ENCODE peak calls at places on chromosomes 16 and 17, in six cellular contexts. One of them, this sample, is unnamed. For H3K4me1, the result is how much of the 10 kb centered on the place peaks cover.

GRCh38 chr17:75739801-75740200 is 18.5 kb downstream of the ITGB4 start:
- DNase-seq in A549: no peak
- DNase-seq in upper lobe of left lung: peak
- DNase-seq in stomach: no peak
- DNase-seq in H1: no peak
- DNase-seq in transverse colon: no peak
- DNase-seq in this sample: no peak

GRCh38 chr16:47728229-47728628 is 267.1 kb downstream of the PHKB start:
- DNase-seq in A549: no peak
- DNase-seq in upper lobe of left lung: no peak
- DNase-seq in stomach: no peak
- DNase-seq in H1: no peak
- DNase-seq in transverse colon: no peak
- DNase-seq in this sample: no peak

GRCh38 chr17:59328534-59329095 is 2.8 kb upstream of the YPEL2 start:
- DNase-seq in A549: no peak
- DNase-seq in upper lobe of left lung: no peak
- DNase-seq in stomach: no peak
- DNase-seq in H1: no peak
- DNase-seq in transverse colon: no peak
- DNase-seq in this sample: no peak

GRCh38 chr16:22634913-22635312 is 124.2 kb downstream of the NPIPB5 start:
- DNase-seq in A549: no peak
- DNase-seq in upper lobe of left lung: no peak
- DNase-seq in stomach: no peak
- DNase-seq in H1: peak
- DNase-seq in transverse colon: no peak
- DNase-seq in this sample: no peak

GRCh38 chr17:66865151-66865550 is 30.2 kb downstream of the CACNG5 start:
- DNase-seq in A549: no peak
- DNase-seq in upper lobe of left lung: no peak
- DNase-seq in stomach: no peak
- DNase-seq in H1: no peak
- DNase-seq in transverse colon: no peak
- DNase-seq in this sample: no peak

GRCh38 chr17:58335779-58336455 is 7.3 kb upstream of the TSPOAP1 start:
- DNase-seq in A549: no peak
- DNase-seq in upper lobe of left lung: no peak
- DNase-seq in stomach: peak
- DNase-seq in H1: no peak
- DNase-seq in transverse colon: peak
- DNase-seq in this sample: no peak

GRCh38 chr17:46020023-46020735 is 21.1 kb downstream of the STH start:
- DNase-seq in A549: no peak
- DNase-seq in upper lobe of left lung: no peak
- DNase-seq in stomach: no peak
- DNase-seq in H1: no peak
- DNase-seq in transverse colon: peak
- DNase-seq in this sample: no peak

GRCh38 chr16:68147438-68147837 is 62.3 kb downstream of the NFATC3 start:
- DNase-seq in A549: no peak
- DNase-seq in upper lobe of left lung: no peak
- DNase-seq in stomach: no peak
- DNase-seq in H1: no peak
- DNase-seq in transverse colon: no peak
- DNase-seq in this sample: no peak

GRCh38 chr17:58271532-58271931 is 9.2 kb downstream of the MPO start:
- DNase-seq in A549: no peak
- DNase-seq in upper lobe of left lung: peak
- DNase-seq in stomach: no peak
- DNase-seq in H1: no peak
- DNase-seq in transverse colon: no peak
- DNase-seq in this sample: no peak

GRCh38 chr16:71504901-71505300 is 15.8 kb upstream of the ZNF19 start:
- DNase-seq in A549: no peak
- DNase-seq in upper lobe of left lung: no peak
- DNase-seq in stomach: no peak
- DNase-seq in H1: no peak
- DNase-seq in transverse colon: no peak
- DNase-seq in this sample: no peak

GRCh38 chr17:71741836-71742235 is 379.0 kb upstream of the SOX9 start:
- DNase-seq in A549: no peak
- DNase-seq in upper lobe of left lung: no peak
- DNase-seq in stomach: no peak
- DNase-seq in H1: no peak
- DNase-seq in transverse colon: no peak
- DNase-seq in this sample: no peak

GRCh38 chr16:89357055-89357454 is 133.3 kb downstream of the ANKRD11 start:
- DNase-seq in A549: no peak
- DNase-seq in upper lobe of left lung: no peak
- DNase-seq in stomach: no peak
- DNase-seq in H1: no peak
- DNase-seq in transverse colon: no peak
- DNase-seq in this sample: no peak

GRCh38 chr16:85995591-85996461 is 96.9 kb downstream of the IRF8 start:
- DNase-seq in A549: no peak
- DNase-seq in upper lobe of left lung: no peak
- DNase-seq in stomach: peak
- DNase-seq in H1: no peak
- DNase-seq in transverse colon: no peak
- DNase-seq in this sample: no peak

GRCh38 chr17:11986179-11986938 is 10.9 kb downstream of the ZNF18 start:
- DNase-seq in A549: no peak
- DNase-seq in upper lobe of left lung: no peak
- DNase-seq in stomach: no peak
- DNase-seq in H1: no peak
- DNase-seq in transverse colon: no peak
- DNase-seq in this sample: peak

GRCh38 chr17:1188812-1189211 is 9.0 kb upstream of the ABR start:
- DNase-seq in A549: no peak
- DNase-seq in upper lobe of left lung: no peak
- DNase-seq in stomach: peak
- DNase-seq in H1: no peak
- DNase-seq in transverse colon: peak
- DNase-seq in this sample: peak

GRCh38 chr16:31242197-31242596 is 17.6 kb upstream of the ITGAM start:
- DNase-seq in A549: no peak
- DNase-seq in upper lobe of left lung: no peak
- DNase-seq in stomach: no peak
- DNase-seq in H1: no peak
- DNase-seq in transverse colon: no peak
- DNase-seq in this sample: peak

GRCh38 chr17:60390223-60390622 is 1.7 kb downstream of the USP32 start:
- DNase-seq in A549: no peak
- DNase-seq in upper lobe of left lung: no peak
- DNase-seq in stomach: no peak
- DNase-seq in H1: no peak
- DNase-seq in transverse colon: no peak
- DNase-seq in this sample: no peak

GRCh38 chr17:50707296-50708049 is at the start of gene ANKRD40:
- DNase-seq in A549: peak
- DNase-seq in upper lobe of left lung: peak
- DNase-seq in stomach: peak
- DNase-seq in H1: no peak
- DNase-seq in transverse colon: peak
- DNase-seq in this sample: peak

GRCh38 chr16:59067207-59067606 is 333.1 kb upstream of the GOT2 start:
- DNase-seq in A549: no peak
- DNase-seq in upper lobe of left lung: no peak
- DNase-seq in stomach: no peak
- DNase-seq in H1: no peak
- DNase-seq in transverse colon: peak
- DNase-seq in this sample: no peak

GRCh38 chr17:65183736-65184135 is 46.6 kb downstream of the RGS9 start:
- DNase-seq in A549: peak
- DNase-seq in upper lobe of left lung: no peak
- DNase-seq in stomach: no peak
- DNase-seq in H1: peak
- DNase-seq in transverse colon: no peak
- DNase-seq in this sample: no peak

GRCh38 chr17:63491976-63492575 is 15.2 kb downstream of the ACE start:
- DNase-seq in A549: no peak
- DNase-seq in upper lobe of left lung: no peak
- DNase-seq in stomach: no peak
- DNase-seq in H1: no peak
- DNase-seq in transverse colon: no peak
- DNase-seq in this sample: no peak

GRCh38 chr17:17423656-17424055 is 53.1 kb upstream of the MED9 start:
- DNase-seq in A549: no peak
- DNase-seq in upper lobe of left lung: no peak
- DNase-seq in stomach: no peak
- DNase-seq in H1: no peak
- DNase-seq in transverse colon: no peak
- DNase-seq in this sample: no peak

GRCh38 chr17:80755650-80756405 is 211.2 kb downstream of the RPTOR start:
- DNase-seq in A549: no peak
- DNase-seq in upper lobe of left lung: no peak
- DNase-seq in stomach: no peak
- DNase-seq in H1: no peak
- DNase-seq in transverse colon: no peak
- DNase-seq in this sample: no peak

GRCh38 chr16:66474750-66475199 is 47.7 kb downstream of the BEAN1 start:
- DNase-seq in A549: no peak
- DNase-seq in upper lobe of left lung: no peak
- DNase-seq in stomach: no peak
- DNase-seq in H1: no peak
- DNase-seq in transverse colon: peak
- DNase-seq in this sample: no peak

GRCh38 chr16:81810361-81810760 is 31.3 kb downstream of the PLCG2 start:
- DNase-seq in A549: no peak
- DNase-seq in upper lobe of left lung: no peak
- DNase-seq in stomach: no peak
- DNase-seq in H1: no peak
- DNase-seq in transverse colon: no peak
- DNase-seq in this sample: no peak

GRCh38 chr16:84654998-84655397 is 6.7 kb downstream of the KLHL36 start:
- DNase-seq in A549: no peak
- DNase-seq in upper lobe of left lung: no peak
- DNase-seq in stomach: no peak
- DNase-seq in H1: no peak
- DNase-seq in transverse colon: no peak
- DNase-seq in this sample: no peak
- H3K4me1 ChIP-seq in A549: under half
- H3K4me1 ChIP-seq in upper lobe of left lung: under half
- H3K4me1 ChIP-seq in stomach: under half
- H3K4me1 ChIP-seq in H1: under half
- H3K4me1 ChIP-seq in transverse colon: under half
- H3K4me1 ChIP-seq in this sample: under half

DNA sequence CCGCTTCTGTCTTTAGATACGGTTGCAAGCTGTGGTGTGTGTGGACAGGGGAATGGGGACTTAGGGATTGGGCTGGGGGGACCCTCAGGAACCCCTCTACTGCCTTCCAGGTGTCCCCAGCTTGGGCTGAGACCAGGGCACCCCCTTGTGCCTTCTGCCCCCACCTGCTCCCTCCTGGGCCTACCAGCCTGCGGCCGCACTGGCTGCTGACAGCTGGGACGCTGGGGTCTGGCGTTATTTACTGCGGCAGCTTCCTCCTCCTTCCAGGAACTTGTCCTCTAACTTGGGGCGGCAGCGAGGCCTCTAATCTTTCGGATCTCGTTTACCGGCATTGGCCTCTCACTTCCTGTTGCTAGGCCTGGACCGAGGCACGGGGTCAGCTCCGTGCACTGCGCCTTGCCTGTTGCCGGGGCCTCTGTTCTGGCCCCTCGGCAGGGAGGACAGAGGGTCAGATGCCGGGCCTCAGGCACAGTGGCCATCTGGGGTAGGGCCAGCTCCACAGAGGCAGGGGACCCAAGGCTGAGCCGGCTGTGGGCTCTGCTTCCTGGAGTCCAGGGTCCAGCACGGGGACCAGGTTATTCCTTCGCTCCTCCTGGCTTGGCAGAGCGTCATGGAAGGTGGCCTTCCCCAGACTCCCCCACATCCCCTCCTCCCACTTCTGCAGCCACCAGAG is 31.8 kb downstream of the TMEM235 start:
- DNase-seq in A549: no peak
- DNase-seq in upper lobe of left lung: peak
- DNase-seq in stomach: peak
- DNase-seq in H1: no peak
- DNase-seq in transverse colon: peak
- DNase-seq in this sample: no peak
- TF ChIP-seq EP300 in A549: no peak
- TF ChIP-seq EP300 in upper lobe of left lung: peak
- TF ChIP-seq EP300 in stomach: no peak
- TF ChIP-seq EP300 in H1: no peak
- TF ChIP-seq EP300 in transverse colon: peak
- TF ChIP-seq EP300 in this sample: peak

DNA sequence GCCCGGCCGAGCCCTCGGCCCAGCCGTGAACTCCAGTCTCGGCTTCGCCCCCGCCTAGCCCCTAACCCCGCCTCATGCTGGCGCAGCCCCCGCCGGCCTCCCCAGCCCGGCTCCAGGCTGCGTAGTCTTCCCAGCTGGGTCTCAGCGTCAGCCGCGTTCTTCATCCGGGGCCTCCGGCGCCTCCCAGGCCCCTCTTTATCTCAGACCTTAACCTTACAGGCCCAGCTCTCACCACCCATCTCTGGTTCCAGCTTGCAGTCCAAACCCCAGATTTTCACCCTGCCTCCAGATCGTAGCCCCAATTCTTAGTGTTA is at the start of gene PROCA1:
- DNase-seq in A549: no peak
- DNase-seq in upper lobe of left lung: no peak
- DNase-seq in stomach: no peak
- DNase-seq in H1: no peak
- DNase-seq in transverse colon: no peak
- DNase-seq in this sample: no peak
- TF ChIP-seq POLR2A in A549: no peak
- TF ChIP-seq POLR2A in upper lobe of left lung: no peak
- TF ChIP-seq POLR2A in stomach: no peak
- TF ChIP-seq POLR2A in H1: no peak
- TF ChIP-seq POLR2A in transverse colon: no peak
- TF ChIP-seq POLR2A in this sample: no peak

DNA sequence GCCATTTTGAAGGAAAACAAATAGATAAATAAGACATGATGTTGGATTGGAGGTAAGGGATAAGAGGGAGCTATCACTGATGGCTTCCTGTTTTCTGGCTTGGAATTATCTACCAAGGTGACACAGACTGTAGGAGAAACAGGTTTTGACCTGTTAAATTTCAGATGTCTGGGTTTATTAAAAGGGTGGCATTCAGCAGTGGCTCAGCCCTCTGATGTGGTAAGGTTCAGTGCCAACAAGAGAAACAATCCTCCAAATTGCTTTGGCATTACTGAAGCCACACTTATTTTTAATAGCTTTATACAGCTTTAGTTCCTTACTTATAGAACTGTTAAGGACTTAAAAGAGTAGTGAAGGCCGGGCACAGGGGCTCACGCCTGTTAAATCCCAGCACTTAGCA is 37.0 kb upstream of the AKAP1 start:
- DNase-seq in A549: no peak
- DNase-seq in upper lobe of left lung: no peak
- DNase-seq in stomach: no peak
- DNase-seq in H1: no peak
- DNase-seq in transverse colon: no peak
- DNase-seq in this sample: no peak
- H3K4me1 ChIP-seq in A549: under half
- H3K4me1 ChIP-seq in upper lobe of left lung: under half
- H3K4me1 ChIP-seq in stomach: under half
- H3K4me1 ChIP-seq in H1: under half
- H3K4me1 ChIP-seq in transverse colon: under half
- H3K4me1 ChIP-seq in this sample: under half